ENCODE peak calls at places on chromosomes 5 and 9, in ten cellular contexts. E is psoas muscle; X is breast epithelium; Z is NCI-H1436; L is sciatic nerve; G is naive thymus-derived CD8-positive, alpha-beta T cell; R is effector memory CD8-positive, alpha-beta T cell; Y is stimulated activated CD8-positive, alpha-beta memory T cell treated with anti-CD3 and anti-CD28 coated beads, Interleukin-12 subunit alpha, Interleukin-12 subunit beta, amount 100 ng/mL, for 1 hour; P is T-cell; Q is GOT3. B is an unnamed sample.

GRCh38 chr9:87872079-87872624 is 10.5 kb upstream of the SPATA31E1 start:
- DNase-seq in E (no peak), X (no peak), Z (no peak), L (no peak), G (no peak), R (no peak), Y (no peak), P (no peak), Q (no peak), B (no peak)

GRCh38 chr9:109254317-109254716 is 66.5 kb downstream of the EPB41L4B start:
- DNase-seq in E (no peak), X (no peak), Z (no peak), L (no peak), G (no peak), R (no peak), Y (no peak), P (no peak), Q (no peak), B (peak)

GRCh38 chr5:172305380-172305779 is 21.8 kb upstream of the UBTD2 start:
- DNase-seq in E (no peak), X (no peak), Z (no peak), L (no peak), G (no peak), R (no peak), Y (no peak), P (no peak), Q (no peak), B (no peak)

GRCh38 chr5:52743970-52744369 is 43.7 kb upstream of the ITGA1 start:
- DNase-seq in E (no peak), X (no peak), Z (no peak), L (no peak), G (peak), R (peak), Y (peak), P (peak), Q (no peak), B (no peak)

GRCh38 chr9:130977811-130978221 is 31.2 kb upstream of the LAMC3 start:
- DNase-seq in E (no peak), X (no peak), Z (no peak), L (no peak), G (no peak), R (no peak), Y (no peak), P (no peak), Q (no peak), B (no peak)

GRCh38 chr5:72347801-72348305 is 27.7 kb downstream of the PTCD2 start:
- DNase-seq in E (no peak), X (no peak), Z (no peak), L (no peak), G (no peak), R (no peak), Y (no peak), P (no peak), Q (no peak), B (peak)

GRCh38 chr5:160508780-160509361 is 87.2 kb downstream of the PTTG1 start:
- DNase-seq in E (no peak), X (no peak), Z (peak), L (no peak), G (peak), R (peak), Y (peak), P (peak), Q (no peak), B (peak)

GRCh38 chr9:112072721-112073553 is 102.2 kb downstream of the SUSD1 start:
- DNase-seq in E (no peak), X (no peak), Z (no peak), L (no peak), G (no peak), R (no peak), Y (no peak), P (no peak), Q (no peak), B (peak)

GRCh38 chr5:11177993-11178711 is 417.1 kb upstream of the DAP start:
- DNase-seq in E (no peak), X (no peak), Z (no peak), L (no peak), G (no peak), R (no peak), Y (no peak), P (no peak), Q (no peak), B (no peak)

GRCh38 chr9:72871685-72872084 is 81.2 kb downstream of the ALDH1A1 start:
- DNase-seq in E (no peak), X (no peak), Z (peak), L (no peak), G (no peak), R (no peak), Y (no peak), P (no peak), Q (no peak), B (no peak)

GRCh38 chr5:178699854-178700253 is 30.6 kb downstream of the ZNF354A start:
- DNase-seq in E (no peak), X (no peak), Z (no peak), L (no peak), G (no peak), R (no peak), Y (no peak), P (no peak), Q (no peak), B (no peak)

GRCh38 chr5:668299-668995 is 24.7 kb downstream of the TPPP start:
- DNase-seq in E (peak), X (peak), Z (no peak), L (no peak), G (no peak), R (no peak), Y (no peak), P (no peak), Q (no peak), B (no peak)

GRCh38 chr5:57470339-57470738 is 12.3 kb downstream of the ACTBL2 start:
- DNase-seq in E (no peak), X (no peak), Z (no peak), L (no peak), G (no peak), R (no peak), Y (no peak), P (no peak), Q (no peak), B (no peak)

GRCh38 chr5:57429513-57430120 is 53.0 kb downstream of the ACTBL2 start:
- DNase-seq in E (no peak), X (no peak), Z (no peak), L (no peak), G (no peak), R (no peak), Y (no peak), P (no peak), Q (no peak), B (no peak)

GRCh38 chr9:114394523-114395193 is 6.9 kb upstream of the AKNA start:
- DNase-seq in E (no peak), X (no peak), Z (no peak), L (no peak), G (no peak), R (no peak), Y (no peak), P (no peak), Q (no peak), B (no peak)

GRCh38 chr5:57412010-57412409 is 70.6 kb downstream of the ACTBL2 start:
- DNase-seq in E (no peak), X (no peak), Z (no peak), L (no peak), G (no peak), R (no peak), Y (no peak), P (no peak), Q (no peak), B (no peak)

GRCh38 chr9:96279927-96280326 is 22.0 kb downstream of the HSD17B3 start:
- DNase-seq in E (no peak), X (no peak), Z (no peak), L (no peak), G (no peak), R (no peak), Y (no peak), P (no peak), Q (no peak), B (no peak)

GRCh38 chr5:179801304-179802206 is 5.1 kb downstream of the MGAT4B start:
- DNase-seq in E (peak), X (no peak), Z (no peak), L (peak), G (peak), R (peak), Y (peak), P (peak), Q (no peak), B (no peak)

GRCh38 chr5:176784218-176785165 is 25.9 kb upstream of the UNC5A start:
- DNase-seq in E (no peak), X (peak), Z (no peak), L (peak), G (no peak), R (no peak), Y (no peak), P (no peak), Q (no peak), B (peak)

GRCh38 chr9:94908583-94909249 is 182.2 kb downstream of the AOPEP start:
- DNase-seq in E (no peak), X (no peak), Z (no peak), L (no peak), G (no peak), R (no peak), Y (no peak), P (no peak), Q (no peak), B (no peak)

GRCh38 chr5:119578937-119579336 is 50.4 kb upstream of the FAM170A start:
- DNase-seq in E (no peak), X (no peak), Z (no peak), L (no peak), G (no peak), R (no peak), Y (no peak), P (no peak), Q (no peak), B (no peak)

GRCh38 chr5:172902497-172903472 is 56.4 kb upstream of the RPL26L1 start:
- DNase-seq in E (peak), X (no peak), Z (no peak), L (peak), G (no peak), R (no peak), Y (no peak), P (no peak), Q (no peak), B (peak)

GRCh38 chr5:91491229-91491628 is 108.1 kb upstream of the ARRDC3 start:
- DNase-seq in E (no peak), X (no peak), Z (no peak), L (no peak), G (no peak), R (no peak), Y (no peak), P (no peak), Q (no peak), B (no peak)

B was measured in AG04449.